ENCODE peak calls at places on chromosomes 11 and 22, in six cellular contexts. X is hippocampal formation; E is NCI-H2081; G is neural crest cell; Z is stimulated activated CD4-positive, alpha-beta T cell treated with anti-CD3 and anti-CD28 coated beads, Interleukin-12 subunit alpha, Interleukin-12 subunit beta, amount 100 ng/mL, for 4 hours; B is NCI-H748 treated with DMSO at 0.1 percent for 48 hours. W is an unnamed sample.

GRCh38 chr11:27161071-27161470 is 120.5 kb downstream of the BBOX1 start:
- DNase-seq in X (no peak), E (no peak), G (no peak), Z (no peak), B (no peak), W (no peak)

GRCh38 chr11:40133526-40133925 is 1325.9 kb downstream of the LRRC4C start:
- DNase-seq in X (no peak), E (no peak), G (no peak), Z (no peak), B (no peak), W (no peak)

GRCh38 chr22:35622132-35622913 is 5.2 kb upstream of the MB start:
- DNase-seq in X (no peak), E (peak; percentile 47), G (no peak), Z (no peak), B (no peak), W (no peak)

GRCh38 chr11:33448461-33449130 is 191.4 kb downstream of the HIPK3 start:
- DNase-seq in X (no peak), E (no peak), G (no peak), Z (no peak), B (no peak), W (no peak)

GRCh38 chr22:42699953-42700352 is 20.7 kb downstream of the A4GALT start:
- DNase-seq in X (no peak), E (no peak), G (no peak), Z (no peak), B (no peak), W (no peak)

GRCh38 chr11:122048401-122048800 is 67.6 kb downstream of the BLID start:
- DNase-seq in X (no peak), E (no peak), G (no peak), Z (no peak), B (no peak), W (no peak)

GRCh38 chr11:76797341-76798201 is 14.4 kb downstream of the TSKU start:
- DNase-seq in X (no peak), E (no peak), G (no peak), Z (no peak), B (no peak), W (no peak)

GRCh38 chr11:106076421-106076922 is 675 bp downstream of the KBTBD3 start:
- DNase-seq in X (no peak), E (peak; percentile 29), G (no peak), Z (no peak), B (peak; percentile 27), W (no peak)

GRCh38 chr11:110076388-110076965 is 16.7 kb upstream of the ZC3H12C start:
- DNase-seq in X (no peak), E (no peak), G (no peak), Z (no peak), B (no peak), W (no peak)

GRCh38 chr22:43090130-43090789 is 1.1 kb upstream of the TTLL1 start:
- DNase-seq in X (peak; percentile 81), E (peak; percentile 82), G (no peak), Z (peak; percentile 20), B (peak; percentile 40), W (peak; percentile 58)

GRCh38 chr22:42649261-42650056 is at the start of gene CYB5R3:
- DNase-seq in X (peak; percentile 76), E (peak; percentile 62), G (peak; percentile 71), Z (peak; percentile 82), B (peak; percentile 66), W (no peak)

GRCh38 chr11:67153971-67154370 is 34.9 kb downstream of the KDM2A start:
- DNase-seq in X (no peak), E (no peak), G (no peak), Z (no peak), B (no peak), W (no peak)

GRCh38 chr22:49687786-49688515 is 139.7 kb downstream of the BRD1 start:
- DNase-seq in X (no peak), E (no peak), G (no peak), Z (no peak), B (no peak), W (no peak)

GRCh38 chr22:30239421-30240405 is 6.8 kb downstream of the LIF start:
- DNase-seq in X (no peak), E (no peak), G (no peak), Z (peak; percentile 45), B (no peak), W (no peak)

GRCh38 chr11:118156531-118157185 is 4.0 kb upstream of the SCN4B start:
- DNase-seq in X (no peak), E (peak; percentile 46), G (no peak), Z (no peak), B (no peak), W (no peak)

GRCh38 chr11:8833568-8834275 is 77.3 kb upstream of the AKIP1 start:
- DNase-seq in X (no peak), E (no peak), G (no peak), Z (no peak), B (no peak), W (no peak)

GRCh38 chr11:62048101-62048500 is 75.7 kb upstream of the INCENP start:
- DNase-seq in X (no peak), E (no peak), G (no peak), Z (no peak), B (no peak), W (peak; percentile 30)

GRCh38 chr22:37370306-37370979 is 56.8 kb downstream of the ELFN2 start:
- DNase-seq in X (no peak), E (no peak), G (no peak), Z (no peak), B (no peak), W (no peak)

GRCh38 chr22:43203471-43203981 is 16.6 kb upstream of the TTLL12 start:
- DNase-seq in X (no peak), E (no peak), G (no peak), Z (no peak), B (no peak), W (no peak)

GRCh38 chr11:123304828-123305530 is 109.9 kb upstream of the CLMP start:
- DNase-seq in X (no peak), E (peak; percentile 51), G (no peak), Z (no peak), B (no peak), W (no peak)

GRCh38 chr11:38014405-38014804 is 1416.4 kb upstream of the RAG2 start:
- DNase-seq in X (no peak), E (no peak), G (no peak), Z (no peak), B (no peak), W (peak; percentile 35)

GRCh38 chr11:83459802-83460201 is 173.6 kb upstream of the CCDC90B start:
- DNase-seq in X (no peak), E (peak; percentile 16), G (no peak), Z (no peak), B (no peak), W (no peak)

GRCh38 chr11:84905411-84905810 is 721.7 kb downstream of the DLG2 start:
- DNase-seq in X (no peak), E (no peak), G (no peak), Z (no peak), B (no peak), W (no peak)

GRCh38 chr11:71462726-71463125 is 9.7 kb downstream of the NADSYN1 start:
- DNase-seq in X (no peak), E (no peak), G (no peak), Z (no peak), B (no peak), W (no peak)

GRCh38 chr11:95450547-95451123 is 219.6 kb upstream of the SESN3 start:
- DNase-seq in X (no peak), E (no peak), G (no peak), Z (no peak), B (no peak), W (no peak)

GRCh38 chr11:103480421-103480820 is 371.2 kb downstream of the DYNC2H1 start:
- DNase-seq in X (no peak), E (no peak), G (no peak), Z (no peak), B (no peak), W (no peak)

GRCh38 chr11:14386895-14387480 is 28.0 kb upstream of the RRAS2 start:
- DNase-seq in X (peak; percentile 92), E (no peak), G (peak; percentile 53), Z (no peak), B (no peak), W (peak; percentile 59)

GRCh38 chr22:39289445-39290247 is 29.8 kb downstream of the RPL3 start:
- DNase-seq in X (no peak), E (no peak), G (no peak), Z (no peak), B (no peak), W (no peak)

GRCh38 chr11:64588701-64589100 is 2.3 kb upstream of the SLC22A12 start:
- DNase-seq in X (no peak), E (no peak), G (no peak), Z (no peak), B (no peak), W (no peak)

GRCh38 chr11:84947970-84948600 is 679.1 kb downstream of the DLG2 start:
- DNase-seq in X (peak; percentile 55), E (no peak), G (no peak), Z (no peak), B (no peak), W (no peak)

GRCh38 chr11:8090756-8091155 is 9.7 kb downstream of the TUB start:
- DNase-seq in X (no peak), E (no peak), G (peak; percentile 77), Z (peak; percentile 14), B (no peak), W (no peak)

GRCh38 chr11:69215784-69216415 is 60.2 kb downstream of the SMIM38 start:
- DNase-seq in X (no peak), E (no peak), G (no peak), Z (no peak), B (no peak), W (no peak)

GRCh38 chr11:109490953-109491733 is 69.2 kb downstream of the C11orf87 start:
- DNase-seq in X (no peak), E (no peak), G (no peak), Z (no peak), B (no peak), W (no peak)

GRCh38 chr11:119933164-119933563 is 204.2 kb upstream of the NECTIN1 start:
- DNase-seq in X (no peak), E (no peak), G (no peak), Z (no peak), B (no peak), W (no peak)

GRCh38 chr11:44804449-44805151 is 77.8 kb downstream of the TSPAN18 start:
- DNase-seq in X (no peak), E (no peak), G (no peak), Z (no peak), B (no peak), W (no peak)

W was measured in BJ.